ENCODE peak calls at places on chromosomes 16 and 17, in four cellular contexts. O, N, P and J are unnamed samples.

GRCh38 chr17:8117367-8117979 is 841 bp downstream of the ALOXE3 start:
- DNase-seq in O (no peak), N (no peak), P (no peak), J (no peak)

GRCh38 chr17:79968116-79968515 is 67.6 kb downstream of the TBC1D16 start:
- DNase-seq in O (no peak), N (no peak), P (no peak), J (no peak)

GRCh38 chr17:72922223-72922622 is 170.3 kb downstream of the SLC39A11 start:
- DNase-seq in O (no peak), N (no peak), P (no peak), J (no peak)

GRCh38 chr16:681746-682427 is 1.7 kb downstream of the STUB1 start:
- DNase-seq in O (no peak), N (no peak), P (peak), J (no peak)

GRCh38 chr16:12590963-12591362 is 212.7 kb downstream of the CPPED1 start:
- DNase-seq in O (no peak), N (no peak), P (no peak), J (no peak)

GRCh38 chr16:22001591-22001990 is 675 bp upstream of the PDZD9 start:
- DNase-seq in O (no peak), N (no peak), P (no peak), J (no peak)

GRCh38 chr17:8123695-8124349 is at the start of gene HES7:
- DNase-seq in O (no peak), N (no peak), P (no peak), J (peak)

GRCh38 chr16:81175325-81175891 is 63.1 kb upstream of the BCO1 start:
- DNase-seq in O (peak), N (peak), P (no peak), J (no peak)

GRCh38 chr16:84532299-84532724 is 27.9 kb upstream of the MEAK7 start:
- DNase-seq in O (peak), N (peak), P (no peak), J (no peak)

DNA sequence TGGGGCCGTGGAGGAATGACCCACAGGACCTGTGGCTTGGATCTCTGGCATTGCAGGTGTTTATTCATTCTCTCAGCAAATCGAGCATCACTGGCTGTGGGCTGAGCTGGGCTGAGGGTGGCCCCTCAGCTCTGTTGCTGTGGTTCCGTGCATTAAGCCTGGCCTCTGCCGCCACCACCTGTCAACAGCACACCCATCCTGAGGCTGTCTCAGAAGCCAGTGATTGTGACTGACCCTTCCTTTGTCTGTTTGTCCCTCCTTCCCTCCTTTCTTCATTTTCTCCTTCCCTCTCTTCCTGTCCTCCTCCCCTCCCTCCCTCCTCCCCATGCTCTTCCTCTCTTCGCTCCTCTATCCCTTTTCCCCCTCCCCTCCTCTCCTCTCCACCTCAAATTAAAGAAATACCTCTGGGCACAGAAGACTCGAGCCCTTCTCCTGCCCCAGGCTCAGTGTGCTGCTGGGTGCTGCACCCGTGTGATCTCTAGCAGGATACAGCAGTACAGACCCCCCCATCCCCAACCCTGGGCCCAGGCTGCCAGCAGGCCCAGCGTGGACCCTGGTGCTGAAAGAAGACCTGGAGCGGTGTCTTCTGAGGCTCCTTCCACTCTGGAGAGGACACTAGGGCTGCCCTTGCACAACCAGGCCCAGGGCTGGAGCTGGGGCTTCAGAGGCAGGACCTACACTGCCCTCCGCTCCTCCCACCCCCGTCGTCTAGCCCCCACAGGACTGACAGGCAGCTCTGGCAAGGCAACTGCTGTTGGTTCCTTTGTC is 75.9 kb downstream of the PLD6 start:
- DNase-seq in O (no peak), N (no peak), P (no peak), J (no peak)
- TF ChIP-seq NR3C1 in O (no peak), N (no peak), P (no peak), J (no peak)

DNA sequence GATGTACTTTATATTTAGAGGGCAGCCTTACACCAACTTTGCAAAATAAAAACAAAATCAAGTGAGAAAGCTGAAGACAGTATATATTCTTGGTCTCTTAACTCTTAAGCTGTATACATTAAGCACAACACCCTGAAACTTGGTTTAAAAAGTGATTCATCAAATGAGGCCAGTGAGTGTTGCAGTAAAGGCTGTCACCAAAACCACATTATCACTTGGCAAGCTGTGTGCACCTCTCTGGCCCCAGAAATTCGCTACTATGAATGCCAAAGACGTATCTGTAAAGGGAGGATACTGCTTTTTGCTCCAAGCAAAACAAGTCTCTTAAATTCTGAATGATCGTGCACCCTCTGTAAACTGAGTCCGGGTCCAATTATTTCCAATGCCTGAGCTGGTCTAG is 163.9 kb downstream of the ZFHX3 start:
- DNase-seq in O (no peak), N (no peak), P (no peak), J (no peak)
- TF ChIP-seq NR3C1 in O (no peak), N (no peak), P (no peak), J (no peak)

DNA sequence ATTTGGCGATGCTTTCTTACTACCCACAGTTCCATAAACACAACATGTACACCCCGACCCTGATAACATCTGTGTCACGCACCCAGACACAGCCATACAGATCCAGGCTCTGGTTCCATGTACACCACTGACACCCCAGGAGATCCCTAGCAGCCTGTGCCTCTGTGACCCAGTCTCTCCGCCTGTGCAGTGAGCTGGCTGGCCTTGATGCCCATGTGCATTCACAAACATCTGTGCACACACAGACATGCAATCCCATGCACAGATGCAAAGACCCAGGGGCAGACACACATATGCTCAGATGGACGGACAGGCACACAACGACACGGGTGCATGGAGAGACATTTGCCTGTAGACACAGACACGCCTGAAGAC is 4.1 kb downstream of the CCDC102A start:
- DNase-seq in O (no peak), N (no peak), P (peak), J (peak)
- TF ChIP-seq NR3C1 in O (no peak), N (no peak), P (no peak), J (no peak)

GRCh38 chr17:60073063-60073462 is 5.7 kb downstream of the HEATR6 start:
- DNase-seq in O (no peak), N (no peak), P (no peak), J (no peak)
- TF ChIP-seq NR3C1 in O (no peak), N (no peak), P (no peak), J (no peak)

GRCh38 chr17:63699638-63700527 is at the start of gene LIMD2:
- DNase-seq in O (peak), N (no peak), P (peak), J (peak)
- TF ChIP-seq NR3C1 in O (no peak), N (no peak), P (no peak), J (no peak)

GRCh38 chr17:6548578-6549330 is 7.6 kb downstream of the PITPNM3 start:
- DNase-seq in O (no peak), N (peak), P (no peak), J (no peak)
- TF ChIP-seq NR3C1 in O (no peak), N (no peak), P (no peak), J (no peak)

GRCh38 chr17:81209141-81209540 is 13.6 kb downstream of the CEP131 start:
- DNase-seq in O (no peak), N (no peak), P (no peak), J (no peak)
- TF ChIP-seq NR3C1 in O (no peak), N (no peak), P (no peak), J (no peak)

GRCh38 chr16:24077989-24078388 is 178.1 kb upstream of the CACNG3 start:
- DNase-seq in O (no peak), N (no peak), P (no peak), J (no peak)

GRCh38 chr16:24075302-24075701 is 180.8 kb upstream of the CACNG3 start:
- DNase-seq in O (no peak), N (no peak), P (no peak), J (no peak)

GRCh38 chr16:24074574-24074973 is 181.6 kb upstream of the CACNG3 start:
- DNase-seq in O (no peak), N (no peak), P (no peak), J (no peak)

GRCh38 chr16:24077292-24077691 is 178.8 kb upstream of the CACNG3 start:
- DNase-seq in O (no peak), N (no peak), P (no peak), J (no peak)

DNA sequence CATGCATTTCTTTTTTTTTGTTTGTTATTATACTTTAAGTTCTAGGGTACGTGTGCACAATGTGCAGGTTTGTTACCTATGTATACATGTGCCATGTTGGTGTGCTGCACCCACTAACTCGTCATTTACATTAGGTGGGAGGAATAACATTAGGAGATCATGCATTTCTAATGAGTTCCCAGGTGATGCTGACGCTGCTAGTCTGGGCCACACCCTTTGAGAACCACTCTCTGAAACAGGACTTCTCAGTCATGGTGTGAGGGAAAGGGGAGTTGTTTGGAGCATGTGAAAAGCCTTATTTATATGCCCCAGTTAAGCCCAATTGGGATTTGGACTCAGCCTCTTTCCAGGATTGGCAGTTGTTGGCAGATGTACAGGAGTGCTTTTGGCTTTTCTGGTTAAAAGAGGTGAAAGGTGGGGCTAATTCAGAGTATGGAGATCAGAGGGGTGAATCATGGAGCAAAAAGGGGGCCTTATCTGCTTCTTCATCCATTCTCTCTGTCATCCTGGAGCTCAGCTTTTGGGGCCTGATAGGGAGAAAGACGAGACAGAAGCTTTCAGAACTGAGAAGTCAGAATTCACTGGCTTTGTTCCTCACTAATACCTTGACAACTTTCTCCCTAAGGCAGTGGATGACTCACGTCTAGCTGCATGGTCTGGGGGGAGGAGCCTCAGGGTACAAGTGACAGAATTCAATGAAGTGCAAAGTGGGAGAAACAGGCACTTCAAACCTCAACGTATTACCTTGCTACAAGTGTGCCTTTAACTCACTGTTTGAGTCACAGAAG is 180.0 kb upstream of the CACNG3 start:
- DNase-seq in O (no peak), N (no peak), P (peak), J (no peak)
- TF ChIP-seq NR3C1 in O (no peak), N (no peak), P (no peak), J (no peak)